ENCODE peak calls at places on chromosomes 7 and 10, in five cellular contexts. G, C, V, J and O are unnamed samples.

GRCh38 chr10:126459878-126460481 is 71.7 kb upstream of the ADAM12 start:
- DNase-seq in G (no peak), C (peak), V (no peak), J (no peak), O (no peak)

GRCh38 chr10:132885451-132886210 is 56.7 kb downstream of the CFAP46 start:
- DNase-seq in G (no peak), C (no peak), V (no peak), J (no peak), O (no peak)

GRCh38 chr7:41777894-41778596 is 75.2 kb upstream of the INHBA start:
- DNase-seq in G (no peak), C (no peak), V (no peak), J (no peak), O (no peak)

GRCh38 chr7:90216080-90216674 is 4.6 kb downstream of the STEAP2 start:
- DNase-seq in G (no peak), C (peak), V (no peak), J (no peak), O (no peak)

GRCh38 chr7:146492017-146492416 is 375.4 kb downstream of the CNTNAP2 start:
- DNase-seq in G (no peak), C (no peak), V (no peak), J (no peak), O (no peak)

GRCh38 chr7:519974-520458 is 370 bp upstream of the PDGFA start:
- DNase-seq in G (peak), C (peak), V (peak), J (no peak), O (peak)

GRCh38 chr7:130367088-130367755 is 13.1 kb upstream of the CPA1 start:
- DNase-seq in G (no peak), C (no peak), V (no peak), J (no peak), O (no peak)

GRCh38 chr7:140654661-140655060 is 14.0 kb upstream of the DENND2A start:
- DNase-seq in G (no peak), C (no peak), V (no peak), J (no peak), O (no peak)

GRCh38 chr7:74449809-74450397 is 3.8 kb upstream of the GTF2IRD1 start:
- DNase-seq in G (peak), C (peak), V (peak), J (peak), O (peak)

GRCh38 chr7:154953006-154953684 is 49.8 kb downstream of the PAXIP1 start:
- DNase-seq in G (peak), C (peak), V (peak), J (peak), O (peak)

GRCh38 chr7:24702674-24703235 is 54.5 kb downstream of the GSDME start:
- DNase-seq in G (no peak), C (peak), V (no peak), J (no peak), O (no peak)

GRCh38 chr10:119256897-119257296 is 49.5 kb downstream of the GRK5 start:
- DNase-seq in G (no peak), C (no peak), V (no peak), J (no peak), O (no peak)

GRCh38 chr7:69598081-69598486 is at the start of gene AUTS2:
- DNase-seq in G (peak), C (peak), V (peak), J (peak), O (peak)

GRCh38 chr10:64369885-64370773 is 848.9 kb downstream of the REEP3 start:
- DNase-seq in G (no peak), C (no peak), V (no peak), J (no peak), O (no peak)

GRCh38 chr10:114095676-114096331 is 52.1 kb downstream of the ADRB1 start:
- DNase-seq in G (no peak), C (no peak), V (no peak), J (no peak), O (no peak)
- TF ChIP-seq CTCF in G (no peak), C (no peak), V (no peak), J (no peak), O (no peak)

GRCh38 chr7:118867860-118868259 is 643.4 kb downstream of the ANKRD7 start:
- DNase-seq in G (no peak), C (no peak), V (no peak), J (no peak), O (no peak)

GRCh38 chr7:118872568-118872967 is 648.1 kb downstream of the ANKRD7 start:
- DNase-seq in G (no peak), C (no peak), V (no peak), J (no peak), O (no peak)

DNA sequence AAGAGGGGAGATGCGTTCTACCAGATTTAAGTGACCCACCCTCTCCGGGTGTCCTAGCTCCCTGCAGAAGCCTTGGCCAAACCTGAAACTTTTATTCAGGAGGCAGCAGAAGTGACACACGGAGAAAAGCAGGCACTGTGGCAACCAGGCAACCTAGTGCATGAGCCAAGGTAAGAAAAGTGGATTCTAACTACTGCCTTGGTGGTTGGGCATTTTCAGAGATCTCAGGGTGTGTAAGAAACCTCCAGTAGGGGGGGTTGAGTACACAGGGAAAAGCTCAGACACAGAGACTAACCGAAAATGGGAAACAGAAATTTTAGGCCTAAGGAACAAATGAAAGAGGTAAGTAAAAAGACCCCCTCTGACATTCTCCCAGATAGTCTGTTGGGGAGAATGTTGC is 645.7 kb downstream of the ANKRD7 start:
- DNase-seq in G (no peak), C (no peak), V (no peak), J (no peak), O (no peak)
- TF ChIP-seq CTCF in G (peak), C (no peak), V (no peak), J (no peak), O (no peak)

DNA sequence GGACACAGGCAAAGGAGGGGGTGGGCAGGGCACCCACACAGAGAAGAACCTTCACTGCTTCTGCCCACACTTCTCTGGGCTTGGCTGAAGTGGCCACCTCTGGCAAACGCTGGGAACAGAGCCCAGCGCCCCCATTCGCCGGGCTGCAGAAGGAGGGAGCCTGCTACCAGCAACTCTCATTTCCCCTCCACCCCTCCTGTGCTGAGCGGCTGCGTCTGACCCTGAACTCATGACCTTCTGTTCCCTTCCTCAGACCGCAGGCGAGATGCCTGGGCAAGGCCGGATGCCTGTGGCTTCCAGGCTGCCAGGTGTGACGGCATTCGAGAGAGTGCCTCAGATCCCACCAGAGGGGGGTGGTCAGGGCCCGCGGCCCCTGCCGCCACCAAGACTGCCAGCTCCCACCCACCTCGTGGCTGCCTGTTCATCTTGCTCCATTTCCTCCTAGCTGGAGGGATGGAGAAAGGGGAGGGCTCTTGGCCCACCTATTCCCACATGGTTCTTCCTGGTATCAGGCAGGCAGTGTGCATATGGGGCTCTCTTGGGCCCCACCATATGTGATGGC is 19.8 kb downstream of the DNAJB12 start:
- DNase-seq in G (peak), C (peak), V (peak), J (peak), O (no peak)
- TF ChIP-seq CTCF in G (no peak), C (no peak), V (no peak), J (no peak), O (no peak)

GRCh38 chr10:34959786-34960185 is 130.4 kb downstream of the CUL2 start:
- DNase-seq in G (no peak), C (no peak), V (no peak), J (no peak), O (no peak)

GRCh38 chr10:34960983-34961382 is 129.2 kb downstream of the CUL2 start:
- DNase-seq in G (peak), C (peak), V (peak), J (no peak), O (no peak)

GRCh38 chr10:34956756-34957155 is 133.4 kb downstream of the CUL2 start:
- DNase-seq in G (no peak), C (no peak), V (no peak), J (no peak), O (no peak)

GRCh38 chr10:34957531-34957930 is 132.6 kb downstream of the CUL2 start:
- DNase-seq in G (no peak), C (no peak), V (no peak), J (no peak), O (no peak)

DNA sequence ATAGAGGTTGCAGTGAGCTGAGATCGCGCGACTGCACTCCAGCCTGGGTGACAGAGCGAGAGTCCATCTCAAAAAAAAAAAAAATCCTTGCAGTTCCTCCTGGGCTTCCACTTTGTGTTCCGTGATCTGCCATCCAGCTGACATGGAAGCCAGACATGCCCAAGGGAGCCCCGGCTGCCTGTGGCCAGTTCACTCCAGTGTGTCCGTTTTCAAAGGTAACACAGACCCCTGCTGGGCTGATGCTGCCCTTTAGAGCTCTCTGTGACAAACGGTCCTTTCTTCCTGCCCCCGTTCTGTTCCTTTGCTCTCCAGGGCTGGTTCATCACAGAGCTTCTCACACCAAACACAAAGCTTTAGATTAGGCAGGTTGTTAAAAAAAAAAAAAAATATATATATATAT is 130.8 kb downstream of the CUL2 start:
- DNase-seq in G (peak), C (no peak), V (no peak), J (no peak), O (no peak)
- TF ChIP-seq CTCF in G (no peak), C (no peak), V (no peak), J (no peak), O (no peak)

GRCh38 chr10:2143213-2143882 is 406.0 kb upstream of the ADARB2 start:
- DNase-seq in G (no peak), C (no peak), V (no peak), J (no peak), O (no peak)

GRCh38 chr10:2137549-2138174 is 400.3 kb upstream of the ADARB2 start:
- DNase-seq in G (peak), C (no peak), V (no peak), J (no peak), O (no peak)
- TF ChIP-seq CTCF in G (peak), C (no peak), V (no peak), J (no peak), O (peak)

GRCh38 chr7:142477079-142477651 is 219.3 kb upstream of the PRSS58 start:
- DNase-seq in G (no peak), C (peak), V (no peak), J (no peak), O (no peak)

GRCh38 chr7:142476077-142476476 is 218.2 kb upstream of the PRSS58 start:
- DNase-seq in G (no peak), C (peak), V (no peak), J (no peak), O (no peak)

GRCh38 chr7:142482899-142483658 is 225.2 kb upstream of the PRSS58 start:
- DNase-seq in G (peak), C (peak), V (no peak), J (peak), O (no peak)

GRCh38 chr7:142481548-142481947 is 223.7 kb upstream of the PRSS58 start:
- DNase-seq in G (no peak), C (peak), V (no peak), J (no peak), O (no peak)

DNA sequence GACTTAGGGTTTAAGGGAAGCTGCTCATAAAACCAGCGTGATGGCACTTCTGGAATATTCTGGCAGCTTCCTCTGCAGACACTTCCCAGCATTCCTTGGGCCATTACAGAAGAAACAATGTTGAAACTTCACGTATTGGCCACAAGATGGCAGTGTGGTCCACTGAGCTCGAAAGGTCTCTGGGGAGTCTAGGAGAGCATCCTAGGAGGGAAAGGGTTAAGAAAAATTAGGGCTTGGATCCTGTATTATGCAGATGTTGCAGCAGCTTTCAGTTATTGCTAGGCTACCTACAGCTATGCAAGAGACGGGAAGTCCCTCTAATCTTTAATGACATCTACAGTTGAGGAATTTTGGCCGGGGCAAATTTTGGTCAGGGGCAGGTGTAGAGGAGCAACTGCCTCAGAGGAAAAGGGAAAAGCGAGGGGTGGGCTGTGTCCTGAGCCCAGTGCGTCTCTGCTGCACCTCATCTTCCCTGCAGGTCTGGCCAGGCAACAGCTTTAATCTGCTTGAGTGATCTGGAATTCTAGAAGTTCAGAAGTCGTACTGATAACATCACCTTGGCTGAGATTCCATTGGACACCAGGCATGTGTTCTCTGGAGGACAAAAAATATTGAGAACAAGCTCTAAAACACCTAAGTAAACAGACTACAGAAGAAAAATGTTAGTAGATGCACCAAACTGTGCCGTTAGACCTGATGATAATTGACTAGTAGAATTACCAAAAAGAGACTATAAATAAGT is 220.8 kb upstream of the PRSS58 start:
- DNase-seq in G (no peak), C (peak), V (no peak), J (no peak), O (no peak)
- TF ChIP-seq CTCF in G (peak), C (peak), V (peak), J (peak), O (peak)

GRCh38 chr10:77965294-77965693 is 38.7 kb upstream of the DLG5 start:
- DNase-seq in G (no peak), C (peak), V (no peak), J (no peak), O (no peak)
- TF ChIP-seq CTCF in G (no peak), C (peak), V (no peak), J (no peak), O (no peak)

DNA sequence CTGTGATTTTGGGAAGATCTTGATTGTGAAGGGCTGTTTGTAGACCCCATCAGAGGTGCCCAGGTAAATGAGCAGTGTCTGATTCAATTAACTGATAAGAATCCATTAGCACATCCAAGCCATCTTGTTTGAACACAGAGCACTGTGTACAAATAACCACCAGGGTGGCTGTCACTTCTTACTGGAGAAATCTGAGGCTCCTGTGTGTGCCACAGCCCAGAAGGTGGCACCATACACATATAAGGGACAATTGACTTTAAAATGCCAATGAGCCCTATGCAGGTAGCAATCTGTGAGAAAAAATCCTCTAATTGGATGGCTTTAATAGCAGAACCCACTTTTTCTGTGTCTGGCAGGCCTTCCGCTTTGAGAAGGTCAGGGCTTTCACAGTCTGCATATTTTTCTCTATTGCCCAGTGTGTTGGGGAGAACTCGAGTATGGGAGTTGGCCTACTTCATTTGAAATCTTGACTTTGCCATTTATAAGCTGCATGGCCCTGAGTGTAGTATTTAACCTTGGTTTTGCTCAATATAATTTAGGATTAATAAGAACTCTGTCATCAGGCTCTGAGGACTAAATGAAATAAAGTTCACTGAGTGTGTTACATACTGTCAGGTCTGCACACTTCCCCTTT is 517.4 kb downstream of the CCSER2 start:
- DNase-seq in G (no peak), C (no peak), V (no peak), J (no peak), O (no peak)
- TF ChIP-seq CTCF in G (no peak), C (no peak), V (peak), J (no peak), O (peak)

DNA sequence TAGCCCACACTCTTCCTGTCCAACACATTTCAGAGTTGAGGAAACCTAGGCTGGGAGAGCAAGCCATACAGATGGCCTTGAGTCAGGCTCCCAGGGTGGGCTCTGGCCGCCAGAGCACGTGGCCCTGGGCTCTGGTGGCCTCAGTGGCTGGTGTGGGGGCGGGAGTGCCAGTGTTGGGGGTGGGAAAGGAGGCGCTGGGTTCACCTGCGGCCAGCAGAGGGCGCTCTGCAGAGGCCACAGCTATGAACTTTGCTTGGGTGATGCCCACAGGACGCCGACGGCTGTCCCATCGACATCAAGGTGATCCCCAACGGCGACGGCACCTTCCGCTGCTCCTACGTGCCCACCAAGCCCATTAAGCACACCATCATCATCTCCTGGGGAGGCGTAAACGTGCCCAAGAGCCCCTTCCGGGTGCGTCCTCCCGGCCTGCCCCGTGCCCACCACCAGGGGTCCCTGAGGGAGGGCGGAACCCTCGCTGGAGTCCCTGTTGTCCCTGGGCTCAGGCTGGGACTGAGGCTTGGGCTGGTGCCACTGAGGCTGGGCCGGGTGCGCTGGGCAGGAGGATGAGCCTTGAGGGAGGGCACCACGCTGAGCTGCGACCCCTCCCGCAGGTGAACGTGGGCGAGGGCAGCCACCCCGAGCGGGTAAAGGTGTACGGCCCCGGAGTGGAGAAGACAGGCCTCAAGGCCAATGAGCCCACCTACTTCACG is 11.9 kb downstream of the FLNC start:
- DNase-seq in G (peak), C (peak), V (peak), J (peak), O (no peak)
- TF ChIP-seq CTCF in G (peak), C (peak), V (peak), J (peak), O (peak)